ENCODE peak calls at places on chromosome 1, in nine cellular contexts. D, V, O, I, A, Q, W, R and F are unnamed samples.

GRCh38 chr1:227775841-227776240 is 39.6 kb upstream of the PRSS38 start:
- DNase-seq in D (no peak), V (no peak), O (no peak), I (no peak), A (no peak), Q (no peak), W (no peak), R (no peak), F (no peak)

GRCh38 chr1:51622455-51622913 is 5.6 kb downstream of the OSBPL9 start:
- DNase-seq in D (no peak), V (peak), O (peak), I (no peak), A (peak), Q (no peak), W (peak), R (no peak), F (no peak)

GRCh38 chr1:41418868-41419583 is 57.8 kb downstream of the FOXO6 start:
- DNase-seq in D (no peak), V (peak), O (peak), I (no peak), A (peak), Q (no peak), W (no peak), R (peak), F (no peak)

GRCh38 chr1:202959276-202959620 is 1.1 kb upstream of the ADIPOR1 start:
- DNase-seq in D (no peak), V (no peak), O (no peak), I (no peak), A (peak), Q (no peak), W (peak), R (no peak), F (no peak)

GRCh38 chr1:47572731-47573505 is 135.1 kb downstream of the FOXD2 start:
- DNase-seq in D (peak), V (no peak), O (no peak), I (peak), A (no peak), Q (no peak), W (no peak), R (no peak), F (peak)

GRCh38 chr1:54095543-54096286 is 42.3 kb downstream of the TCEANC2 start:
- DNase-seq in D (no peak), V (no peak), O (no peak), I (no peak), A (no peak), Q (no peak), W (peak), R (no peak), F (no peak)

GRCh38 chr1:34500451-34500850 is 254.4 kb upstream of the GJB5 start:
- DNase-seq in D (no peak), V (peak), O (peak), I (no peak), A (peak), Q (no peak), W (peak), R (no peak), F (no peak)

GRCh38 chr1:87796521-87796920 is 467.8 kb downstream of the LMO4 start:
- DNase-seq in D (no peak), V (no peak), O (no peak), I (no peak), A (no peak), Q (no peak), W (no peak), R (no peak), F (no peak)

GRCh38 chr1:192539450-192540132 is 36.0 kb upstream of the RGS1 start:
- DNase-seq in D (no peak), V (peak), O (no peak), I (no peak), A (peak), Q (no peak), W (no peak), R (peak), F (no peak)

GRCh38 chr1:16067127-16067768 is 6.2 kb downstream of the FAM131C start:
- DNase-seq in D (no peak), V (no peak), O (peak), I (no peak), A (no peak), Q (no peak), W (no peak), R (no peak), F (no peak)

GRCh38 chr1:186574951-186575747 is 105.1 kb downstream of the PTGS2 start:
- DNase-seq in D (no peak), V (no peak), O (no peak), I (no peak), A (no peak), Q (no peak), W (peak), R (peak), F (no peak)